ENCODE peak calls at places on chromosomes 7 and 10, in seven cellular contexts. G is astrocyte of the cerebellum; Y is right lobe of liver; F is H4; Q is EL; B is activated CD4-positive, alpha-beta T cell treated with anti-CD3 and anti-CD28 coated beads, Interleukin-2, amount 10 ng/mL, durations not matched to agents 24 days and 14 days; D is ascending aorta. R is an unnamed sample.

GRCh38 chr10:24826022-24826421 is 102.3 kb upstream of the ARHGAP21 start:
- DNase-seq in B (no peak), Q (peak; percentile 67), Y (no peak), G (peak; percentile 53), D (no peak), F (peak; percentile 33), R (no peak)

GRCh38 chr7:130332259-130333053 is 12.2 kb upstream of the CPA5 start:
- DNase-seq in Q (no peak), F (no peak), G (no peak), D (no peak), B (no peak), Y (no peak), R (no peak)

GRCh38 chr7:24572421-24573007 is 738 bp upstream of the PALS2 start:
- DNase-seq in G (peak; percentile 33), B (peak; percentile 73), F (peak; percentile 25), Y (peak; percentile 56), D (peak; percentile 81), Q (peak; percentile 58), R (peak; percentile 43)

GRCh38 chr10:42755028-42755451 is 27.6 kb upstream of the BMS1 start:
- DNase-seq in F (no peak), D (no peak), B (no peak), G (no peak), Y (no peak), Q (no peak), R (no peak)

GRCh38 chr10:82908096-82908495 is 1033.1 kb downstream of the NRG3 start:
- DNase-seq in F (no peak), D (no peak), B (no peak), G (no peak), Y (no peak), Q (no peak), R (no peak)

GRCh38 chr7:98105942-98106544 is 619 bp upstream of the LMTK2 start:
- DNase-seq in Y (no peak), B (peak; percentile 67), G (no peak), Q (no peak), D (no peak), F (no peak), R (no peak)

GRCh38 chr10:119658274-119658673 is 7.1 kb downstream of the BAG3 start:
- DNase-seq in B (no peak), Q (peak; percentile 96), F (peak; percentile 92), G (peak; percentile 74), Y (peak; percentile 86), D (peak; percentile 92), R (peak; percentile 74)

GRCh38 chr7:151864561-151864960 is 12.4 kb downstream of the PRKAG2 start:
- DNase-seq in G (no peak), B (no peak), Q (no peak), Y (no peak), F (no peak), D (no peak), R (peak; percentile 7)

GRCh38 chr7:12801107-12801506 is 113.7 kb downstream of the ARL4A start:
- DNase-seq in D (no peak), Y (no peak), B (no peak), G (no peak), Q (no peak), F (no peak), R (no peak)

GRCh38 chr10:5551531-5552375 is 27.0 kb downstream of the CALML3 start:
- DNase-seq in B (peak; percentile 76), D (no peak), Y (peak; percentile 47), F (peak; percentile 20), G (no peak), Q (peak; percentile 82), R (peak; percentile 26)